ENCODE peak calls at places on chromosomes 6 and 20, in six cellular contexts. Z is heart left ventricle; H is HEK293T; P is lung microvascular endothelial cell; I is ELF-1; B is stimulated activated naive B cell treated with anti-CD40 and anti-IgM and Interleukin-4, amounts not matched to agents 10 μg/mL and 1 μg/mL and 100 μg/mL, for 72 hours. E is an unnamed sample.

GRCh38 chr6:158285321-158285960 is 26.8 kb upstream of the TULP4 start:
- DNase-seq in Z (no peak), B (no peak), I (no peak), H (no peak), P (no peak), E (peak)

GRCh38 chr6:93243379-93243778 is 176.0 kb downstream of the EPHA7 start:
- DNase-seq in Z (no peak), H (no peak), B (no peak), I (no peak), P (no peak), E (no peak)

GRCh38 chr20:8749101-8749500 is 319.8 kb upstream of the PLCB4 start:
- DNase-seq in B (no peak), P (no peak), H (no peak), I (no peak), Z (no peak), E (no peak)

GRCh38 chr6:134363323-134364039 is 45.6 kb upstream of the SGK1 start:
- DNase-seq in Z (no peak), I (no peak), P (peak), H (no peak), B (no peak), E (no peak)

GRCh38 chr20:43658068-43658722 is 8.7 kb upstream of the MYBL2 start:
- DNase-seq in H (peak), I (no peak), Z (no peak), P (no peak), B (no peak), E (peak)

GRCh38 chr6:91895592-91895991 is 1308.7 kb upstream of the MAP3K7 start:
- DNase-seq in I (peak), B (no peak), Z (no peak), H (no peak), P (no peak), E (no peak)

GRCh38 chr6:140957334-140957733 is 1175.4 kb upstream of the GJE1 start:
- DNase-seq in B (no peak), I (no peak), Z (no peak), P (no peak), H (no peak), E (no peak)

GRCh38 chr20:62163986-62164762 is 18.7 kb upstream of the MTG2 start:
- DNase-seq in Z (no peak), I (no peak), P (no peak), H (no peak), B (no peak), E (no peak)

GRCh38 chr6:34593741-34594140 is 37.6 kb upstream of the SPDEF start:
- DNase-seq in I (no peak), B (no peak), P (peak), Z (no peak), H (no peak), E (no peak)

GRCh38 chr6:14001329-14002012 is 76.7 kb downstream of the RNF182 start:
- DNase-seq in Z (no peak), H (no peak), I (peak), P (peak), B (no peak), E (no peak)

GRCh38 chr6:138297761-138298298 is 79.5 kb upstream of the PBOV1 start:
- DNase-seq in Z (no peak), I (no peak), H (no peak), B (no peak), P (peak), E (no peak)

GRCh38 chr20:62644044-62644795 is 1.9 kb downstream of the SLCO4A1 start:
- DNase-seq in B (no peak), Z (peak), I (no peak), H (no peak), P (no peak), E (no peak)

GRCh38 chr6:108969776-108970175 is 121.6 kb downstream of the ARMC2 start:
- DNase-seq in H (no peak), P (no peak), Z (no peak), B (no peak), I (no peak), E (no peak)

GRCh38 chr6:46217671-46218131 is 46.9 kb upstream of the ENPP5 start:
- DNase-seq in B (peak), P (no peak), H (no peak), Z (peak), I (no peak), E (no peak)

GRCh38 chr6:110537208-110538123 is 61.1 kb upstream of the SLC22A16 start:
- DNase-seq in I (no peak), P (peak), H (no peak), B (no peak), Z (no peak), E (no peak)

GRCh38 chr6:133131621-133132020 is 109.5 kb upstream of the EYA4 start:
- DNase-seq in B (no peak), P (no peak), Z (no peak), H (no peak), I (peak), E (no peak)

GRCh38 chr6:20810732-20811111 is 276.5 kb downstream of the CDKAL1 start:
- DNase-seq in P (no peak), I (no peak), B (no peak), Z (no peak), H (no peak), E (no peak)

GRCh38 chr6:42402184-42402583 is 49.5 kb downstream of the TRERF1 start:
- DNase-seq in I (no peak), Z (no peak), H (no peak), P (no peak), B (no peak), E (no peak)

GRCh38 chr6:84967965-84968364 is 203.6 kb upstream of the TBX18 start:
- DNase-seq in I (no peak), Z (no peak), B (no peak), H (no peak), P (no peak), E (no peak)

GRCh38 chr6:37473364-37474095 is 26.2 kb downstream of the CCDC167 start:
- DNase-seq in H (no peak), P (peak), I (no peak), B (no peak), Z (peak), E (no peak)

GRCh38 chr20:44038681-44039123 is 124.0 kb downstream of the TOX2 start:
- DNase-seq in B (no peak), Z (no peak), P (no peak), I (peak), H (no peak), E (no peak)

GRCh38 chr6:17768388-17768787 is 61.7 kb upstream of the NUP153 start:
- DNase-seq in H (no peak), Z (no peak), P (peak), B (no peak), I (peak), E (peak)

GRCh38 chr20:59661141-59661540 is 56.8 kb downstream of the PHACTR3 start:
- DNase-seq in P (no peak), Z (no peak), H (no peak), I (no peak), B (no peak), E (no peak)

GRCh38 chr6:48061630-48062029 is 49.4 kb downstream of the PTCHD4 start:
- DNase-seq in Z (no peak), I (no peak), H (no peak), P (peak), B (no peak), E (no peak)